ENCODE peak calls at places on chromosomes 6 and 20, in eight cellular contexts. W, M, C, B, X, R, Z and Y are unnamed samples.

GRCh38 chr20:25605146-25605545 is 18.7 kb downstream of the NANP start:
- DNase-seq in W (no peak), M (no peak), C (no peak), B (no peak), X (no peak), R (no peak), Z (no peak), Y (no peak)

GRCh38 chr20:4811661-4812181 is 90.0 kb downstream of the PRND start:
- DNase-seq in W (no peak), M (no peak), C (peak; percentile 89), B (no peak), X (no peak), R (peak; percentile 87), Z (no peak), Y (peak; percentile 20)

GRCh38 chr6:63066053-63066704 is 145.1 kb upstream of the FKBP1C start:
- DNase-seq in W (no peak), M (no peak), C (no peak), B (peak; percentile 2), X (peak; percentile 91), R (no peak), Z (no peak), Y (no peak)

GRCh38 chr6:125154184-125155135 is 887 bp downstream of the TPD52L1 start:
- DNase-seq in W (peak; percentile 55), M (peak; percentile 49), C (peak; percentile 48), B (peak; percentile 51), X (peak; percentile 90), R (no peak), Z (peak; percentile 33), Y (no peak)

GRCh38 chr6:85574932-85575598 is 18.6 kb downstream of the SNX14 start:
- DNase-seq in W (no peak), M (no peak), C (no peak), B (no peak), X (no peak), R (no peak), Z (no peak), Y (no peak)

GRCh38 chr6:7914991-7915789 is 4.6 kb upstream of the TXNDC5 start:
- DNase-seq in W (no peak), M (no peak), C (no peak), B (no peak), X (no peak), R (no peak), Z (peak; percentile 69), Y (no peak)

GRCh38 chr6:40894962-40895799 is 143.8 kb downstream of the UNC5CL start:
- DNase-seq in W (peak; percentile 50), M (peak; percentile 87), C (peak; percentile 53), B (peak; percentile 40), X (peak; percentile 88), R (no peak), Z (peak; percentile 43), Y (no peak)

GRCh38 chr6:54071941-54072340 is 39.3 kb upstream of the MLIP start:
- DNase-seq in W (no peak), M (no peak), C (no peak), B (no peak), X (peak; percentile 72), R (no peak), Z (no peak), Y (no peak)

GRCh38 chr6:135780326-135780725 is 71.2 kb upstream of the PDE7B start:
- DNase-seq in W (no peak), M (no peak), C (no peak), B (no peak), X (no peak), R (no peak), Z (no peak), Y (no peak)

GRCh38 chr6:109781001-109781400 is 89.9 kb downstream of the FIG4 start:
- DNase-seq in W (no peak), M (no peak), C (no peak), B (no peak), X (no peak), R (no peak), Z (no peak), Y (no peak)

GRCh38 chr6:124699038-124699437 is 263.2 kb upstream of the RNF217 start:
- DNase-seq in W (no peak), M (peak; percentile 32), C (no peak), B (no peak), X (peak; percentile 50), R (no peak), Z (no peak), Y (no peak)

GRCh38 chr6:83615025-83615999 is 93.6 kb downstream of the SNAP91 start:
- DNase-seq in W (peak; percentile 15), M (no peak), C (no peak), B (peak; percentile 47), X (peak; percentile 63), R (no peak), Z (no peak), Y (no peak)

GRCh38 chr20:48690888-48691287 is 136.9 kb downstream of the PREX1 start:
- DNase-seq in W (no peak), M (no peak), C (no peak), B (no peak), X (no peak), R (no peak), Z (no peak), Y (peak; percentile 35)

GRCh38 chr6:169868458-169868857 is 117.0 kb downstream of the ERMARD start:
- DNase-seq in W (no peak), M (no peak), C (no peak), B (no peak), X (no peak), R (peak; percentile 82), Z (no peak), Y (peak; percentile 3)

GRCh38 chr6:108383967-108384366 is 89.1 kb downstream of the AFG1L start:
- DNase-seq in W (no peak), M (no peak), C (no peak), B (no peak), X (no peak), R (no peak), Z (no peak), Y (no peak)

GRCh38 chr20:19785886-19786285 is 27.8 kb downstream of the RIN2 start:
- DNase-seq in W (no peak), M (no peak), C (no peak), B (no peak), X (no peak), R (no peak), Z (no peak), Y (no peak)

GRCh38 chr6:17907467-17908229 is 79.8 kb downstream of the KIF13A start:
- DNase-seq in W (peak; percentile 66), M (no peak), C (peak; percentile 77), B (peak; percentile 48), X (peak; percentile 62), R (no peak), Z (peak; percentile 80), Y (no peak)

GRCh38 chr6:43310624-43311023 is 2.0 kb upstream of the CRIP3 start:
- DNase-seq in W (no peak), M (no peak), C (no peak), B (no peak), X (no peak), R (no peak), Z (no peak), Y (no peak)

GRCh38 chr20:5540091-5540490 is 210.1 kb upstream of the SHLD1 start:
- DNase-seq in W (no peak), M (no peak), C (no peak), B (no peak), X (no peak), R (no peak), Z (no peak), Y (no peak)

GRCh38 chr20:17225891-17226409 is 890 bp upstream of the PCSK2 start:
- DNase-seq in W (no peak), M (peak; percentile 45), C (no peak), B (no peak), X (peak; percentile 24), R (no peak), Z (no peak), Y (peak; percentile 2)

GRCh38 chr6:27049863-27050781 is 197.4 kb upstream of the PRSS16 start:
- DNase-seq in W (no peak), M (peak; percentile 30), C (no peak), B (no peak), X (peak; percentile 47), R (no peak), Z (no peak), Y (no peak)

GRCh38 chr20:46349742-46350056 is 41.4 kb upstream of the CDH22 start:
- DNase-seq in W (no peak), M (no peak), C (no peak), B (no peak), X (no peak), R (no peak), Z (no peak), Y (no peak)

GRCh38 chr20:35663813-35664543 is 722 bp downstream of the CPNE1 start:
- DNase-seq in W (peak; percentile 54), M (peak; percentile 52), C (peak; percentile 55), B (peak; percentile 6), X (peak; percentile 89), R (peak; percentile 78), Z (peak; percentile 30), Y (no peak)

GRCh38 chr6:15358579-15359327 is 112.9 kb downstream of the JARID2 start:
- DNase-seq in W (no peak), M (no peak), C (no peak), B (no peak), X (peak; percentile 81), R (no peak), Z (no peak), Y (no peak)
- H3K27ac ChIP-seq in W (no peak overlapping the region), M (no peak overlapping the region), C (no peak overlapping the region), B (no peak overlapping the region), X (no peak overlapping the region), R (no peak overlapping the region), Z (no peak overlapping the region), Y (no peak overlapping the region)

DNA sequence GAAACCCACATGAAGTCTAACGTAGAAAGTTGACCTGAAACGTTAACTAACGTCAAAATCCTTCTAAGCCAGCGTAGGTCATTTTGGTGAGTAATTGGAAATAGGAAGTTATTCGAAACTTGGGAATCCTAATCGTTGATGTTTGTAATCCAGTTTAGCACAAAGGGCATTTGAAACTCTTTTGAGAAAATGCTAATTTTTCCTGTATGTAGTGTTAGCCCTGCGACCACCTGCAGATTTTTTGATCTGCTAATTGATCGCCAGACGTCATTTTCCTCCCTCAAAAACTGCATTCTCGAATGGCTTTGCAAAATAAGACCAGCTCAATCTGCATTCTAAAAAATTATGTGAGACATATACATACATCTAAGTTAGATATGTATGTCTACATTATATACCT is 2.7 kb downstream of the SALL4 start:
- DNase-seq in W (no peak), M (no peak), C (no peak), B (no peak), X (no peak), R (no peak), Z (no peak), Y (no peak)
- H3K27ac ChIP-seq in W (no peak overlapping the region), M (peak overlapping the region; percentile 92), C (no peak overlapping the region), B (no peak overlapping the region), X (peak overlapping the region; percentile 94), R (no peak overlapping the region), Z (no peak overlapping the region), Y (no peak overlapping the region)

GRCh38 chr6:156949376-156949775 is 172.2 kb downstream of the ARID1B start:
- DNase-seq in W (peak; percentile 22), M (no peak), C (no peak), B (peak; percentile 43), X (peak; percentile 74), R (no peak), Z (no peak), Y (no peak)
- H3K27ac ChIP-seq in W (peak overlapping the region; percentile 19), M (no peak overlapping the region), C (no peak overlapping the region), B (peak overlapping the region; percentile 28), X (no peak overlapping the region), R (no peak overlapping the region), Z (no peak overlapping the region), Y (no peak overlapping the region)

DNA sequence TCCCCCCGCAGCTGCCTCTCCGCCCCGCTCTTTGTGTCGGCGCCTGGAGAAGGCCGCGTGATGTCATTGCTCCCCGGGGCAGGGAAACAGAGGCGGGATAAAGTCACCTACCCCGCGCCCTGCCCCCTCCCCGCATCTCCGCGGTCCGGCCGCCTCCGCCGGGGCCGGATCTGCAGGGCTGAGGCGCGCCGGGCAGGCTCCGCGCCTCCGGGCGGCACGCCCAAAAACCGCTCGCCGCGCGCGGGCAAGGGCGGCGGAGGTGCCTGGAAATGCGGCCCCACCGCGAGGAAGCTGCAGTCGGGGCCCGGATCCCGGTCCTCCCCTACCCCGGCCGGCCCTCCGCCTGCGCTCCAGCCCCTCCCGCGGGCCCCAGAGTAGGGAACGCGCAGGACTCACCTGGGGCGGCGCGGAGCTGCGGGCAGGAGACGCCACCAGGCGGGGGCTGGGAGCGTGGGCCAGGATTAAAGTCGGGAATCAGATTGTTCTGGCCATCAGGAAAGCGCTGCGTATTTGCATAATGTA is at the start of gene FAXC:
- DNase-seq in W (peak; percentile 34), M (peak; percentile 71), C (peak; percentile 50), B (peak; percentile 16), X (peak; percentile 80), R (no peak), Z (peak; percentile 30), Y (no peak)
- H3K27ac ChIP-seq in W (peak within 1 kb of the TSS; percentile 70), M (no peak within 1 kb of the TSS), C (no peak within 1 kb of the TSS), B (peak within 1 kb of the TSS; percentile 43), X (peak within 1 kb of the TSS; percentile 77), R (no peak within 1 kb of the TSS), Z (peak within 1 kb of the TSS; percentile 36), Y (peak within 1 kb of the TSS; percentile 12)